ENCODE peak calls at places on chromosome 4, in five cellular contexts. U is PC-9, T is pons, Q is ELR, J is GM19239. F is an unnamed sample.

GRCh38 chr4:177108708-177109107 is 201.0 kb upstream of the NEIL3 start:
- DNase-seq in Q (peak), T (no peak), J (no peak), U (no peak), F (no peak)

GRCh38 chr4:108527729-108528128 is 92.6 kb upstream of the RPL34 start:
- DNase-seq in Q (no peak), T (no peak), J (no peak), U (no peak), F (no peak)

GRCh38 chr4:70197842-70198241 is 2.3 kb downstream of the ODAM start:
- DNase-seq in Q (no peak), U (peak), T (no peak), J (no peak), F (no peak)

GRCh38 chr4:123568936-123569335 is 172.3 kb downstream of the SPRY1 start:
- DNase-seq in U (no peak), Q (no peak), T (no peak), J (no peak), F (no peak)

GRCh38 chr4:23779839-23780238 is 110.0 kb downstream of the PPARGC1A start:
- DNase-seq in U (no peak), Q (no peak), T (no peak), J (no peak), F (no peak)

GRCh38 chr4:40575846-40576245 is 53.8 kb downstream of the RBM47 start:
- DNase-seq in T (no peak), U (peak), Q (peak), J (no peak), F (no peak)

GRCh38 chr4:111943796-111944203 is 201.5 kb upstream of the FAM241A start:
- DNase-seq in Q (peak), J (peak), T (no peak), U (peak), F (peak)

GRCh38 chr4:124061413-124061812 is 651.1 kb downstream of the ANKRD50 start:
- DNase-seq in T (no peak), Q (peak), U (no peak), J (no peak), F (peak)

GRCh38 chr4:125125256-125125655 is 189.5 kb upstream of the FAT4 start:
- DNase-seq in T (no peak), U (no peak), J (no peak), Q (no peak), F (no peak)

GRCh38 chr4:20538922-20539321 is 161.3 kb upstream of the PACRGL start:
- DNase-seq in J (no peak), U (no peak), Q (no peak), T (no peak), F (no peak)

GRCh38 chr4:152531479-152531878 is 4.4 kb downstream of the FBXW7 start:
- DNase-seq in U (no peak), T (no peak), J (no peak), Q (no peak), F (no peak)

GRCh38 chr4:154958621-154959358 is 177.7 kb downstream of the RBM46 start:
- DNase-seq in T (peak), Q (no peak), J (no peak), U (no peak), F (peak)

GRCh38 chr4:114365591-114365990 is 233.0 kb upstream of the UGT8 start:
- DNase-seq in J (no peak), U (no peak), T (no peak), Q (no peak), F (no peak)

GRCh38 chr4:7973545-7973981 is 33.9 kb upstream of the AFAP1 start:
- DNase-seq in Q (peak), T (no peak), J (no peak), U (peak), F (peak)

GRCh38 chr4:7704625-7705024 is 235.0 kb downstream of the AFAP1 start:
- DNase-seq in U (no peak), Q (no peak), T (no peak), J (no peak), F (no peak)

GRCh38 chr4:82905205-82905604 is 4.7 kb downstream of the THAP9 start:
- DNase-seq in J (peak), T (no peak), U (no peak), Q (peak), F (peak)

GRCh38 chr4:973431-974397 is at the start of gene DGKQ:
- DNase-seq in U (peak), T (peak), Q (peak), J (peak), F (no peak)

GRCh38 chr4:170581322-170581721 is 491.6 kb upstream of the AADAT start:
- DNase-seq in U (no peak), J (no peak), Q (no peak), T (no peak), F (no peak)

GRCh38 chr4:169241480-169241879 is 29.3 kb downstream of the SH3RF1 start:
- DNase-seq in U (no peak), Q (no peak), J (no peak), T (no peak), F (no peak)

GRCh38 chr4:126530996-126531585 is 1101.7 kb upstream of the INTU start:
- DNase-seq in T (no peak), U (no peak), Q (no peak), J (no peak), F (no peak)

GRCh38 chr4:185794637-185795036 is 17.4 kb downstream of the SORBS2 start:
- DNase-seq in J (no peak), T (no peak), Q (no peak), U (no peak), F (no peak)

GRCh38 chr4:139300431-139301142 is 718 bp upstream of the NAA15 start:
- DNase-seq in J (no peak), U (no peak), T (peak), Q (peak), F (peak)